ENCODE peak calls at places on chromosome 1, in six cellular contexts. U is psoas muscle, G is GM03348, C is nephron progenitor cell, Z is EL, D is T-cell. Y is an unnamed sample.

GRCh38 chr1:169098380-169098779 is 8.1 kb upstream of the ATP1B1 start:
- DNase-seq in U (no peak), G (no peak), C (no peak), Z (no peak), D (no peak), Y (no peak)

GRCh38 chr1:59008599-59009347 is 224.9 kb upstream of the JUN start:
- DNase-seq in U (peak), G (no peak), C (no peak), Z (peak), D (no peak), Y (no peak)

GRCh38 chr1:59414406-59415133 is 117.7 kb downstream of the FGGY start:
- DNase-seq in U (no peak), G (peak), C (no peak), Z (peak), D (no peak), Y (no peak)

GRCh38 chr1:6149597-6149996 is 30.5 kb downstream of the CHD5 start:
- DNase-seq in U (no peak), G (no peak), C (no peak), Z (no peak), D (no peak), Y (no peak)

GRCh38 chr1:7084232-7084894 is 299.1 kb downstream of the CAMTA1 start:
- DNase-seq in U (no peak), G (no peak), C (no peak), Z (no peak), D (no peak), Y (no peak)

GRCh38 chr1:164651378-164651951 is 92.5 kb downstream of the PBX1 start:
- DNase-seq in U (no peak), G (no peak), C (no peak), Z (peak), D (no peak), Y (no peak)

GRCh38 chr1:170929412-170929834 is 5.9 kb upstream of the MROH9 start:
- DNase-seq in U (no peak), G (peak), C (no peak), Z (peak), D (no peak), Y (no peak)

GRCh38 chr1:21335750-21336168 is 45.5 kb upstream of the ECE1 start:
- DNase-seq in U (no peak), G (no peak), C (no peak), Z (no peak), D (no peak), Y (peak)